ENCODE peak calls at places on chromosomes 6 and 20, in five cellular contexts. P is CD4-positive, alpha-beta T cell; I is caudate nucleus; H is neural progenitor cell; A is heart left ventricle. L is an unnamed sample.

GRCh38 chr6:24752917-24753486 is 21.7 kb upstream of the GMNN start:
- DNase-seq in I (no peak), H (no peak), A (no peak), P (no peak), L (no peak)

GRCh38 chr6:163958646-163959045 is 544.1 kb downstream of the QKI start:
- DNase-seq in H (no peak), I (no peak), A (no peak), P (no peak), L (no peak)

GRCh38 chr6:34129753-34130152 is 16.1 kb downstream of the GRM4 start:
- DNase-seq in A (no peak), P (no peak), I (no peak), H (no peak), L (no peak)

GRCh38 chr6:158645064-158646022 is 800 bp upstream of the DYNLT1 start:
- DNase-seq in H (no peak), A (no peak), P (no peak), I (no peak), L (no peak)

GRCh38 chr20:59599941-59600340 is 4.4 kb upstream of the PHACTR3 start:
- DNase-seq in I (no peak), A (no peak), P (no peak), H (no peak), L (no peak)

GRCh38 chr6:51350308-51350904 is 531.7 kb downstream of the TFAP2B start:
- DNase-seq in I (no peak), A (no peak), H (no peak), P (no peak), L (no peak)

GRCh38 chr6:151081658-151082057 is 158.1 kb upstream of the AKAP12 start:
- DNase-seq in H (no peak), I (no peak), P (no peak), A (no peak), L (no peak)

GRCh38 chr20:33864324-33864963 is 53.3 kb downstream of the CHMP4B start:
- DNase-seq in A (no peak), P (no peak), H (no peak), I (no peak), L (no peak)

GRCh38 chr6:125346143-125346925 is 44.6 kb upstream of the HDDC2 start:
- DNase-seq in I (no peak), A (peak), H (no peak), P (no peak), L (no peak)

GRCh38 chr20:4234128-4234527 is 218.8 kb upstream of the RNF24 start:
- DNase-seq in H (no peak), A (no peak), I (no peak), P (no peak), L (no peak)

GRCh38 chr6:16697437-16698162 is 63.7 kb downstream of the ATXN1 start:
- DNase-seq in I (no peak), H (no peak), P (no peak), A (no peak), L (no peak)

GRCh38 chr6:84825461-84825860 is 61.1 kb upstream of the TBX18 start:
- DNase-seq in I (no peak), A (no peak), P (no peak), H (no peak), L (no peak)

GRCh38 chr20:52103469-52103910 is 88.1 kb downstream of the ZFP64 start:
- DNase-seq in I (no peak), P (no peak), H (peak), A (no peak), L (no peak)

GRCh38 chr6:118574051-118574865 is 26.2 kb downstream of the PLN start:
- DNase-seq in I (no peak), P (no peak), H (peak), A (no peak), L (no peak)

GRCh38 chr20:57585466-57586213 is 24.7 kb downstream of the PCK1 start:
- DNase-seq in H (no peak), A (no peak), P (no peak), I (no peak), L (no peak)

GRCh38 chr20:22282696-22283095 is 301.7 kb downstream of the FOXA2 start:
- DNase-seq in I (no peak), P (no peak), A (no peak), H (no peak), L (no peak)

GRCh38 chr6:57216235-57217101 is 5.6 kb downstream of the RAB23 start:
- DNase-seq in A (no peak), P (no peak), I (no peak), H (no peak), L (no peak)

GRCh38 chr20:11919571-11919970 is 1.9 kb downstream of the BTBD3 start:
- DNase-seq in A (no peak), H (no peak), P (no peak), I (no peak), L (no peak)

GRCh38 chr20:61690993-61691840 is 374.5 kb downstream of the TAF4 start:
- DNase-seq in I (no peak), A (no peak), P (no peak), H (no peak), L (peak)

GRCh38 chr20:52926505-52926904 is 45.7 kb upstream of the TSHZ2 start:
- DNase-seq in P (no peak), I (no peak), A (no peak), H (no peak), L (no peak)

GRCh38 chr20:50121858-50122271 is 8.9 kb upstream of the UBE2V1 start:
- DNase-seq in I (no peak), A (no peak), P (no peak), H (no peak), L (no peak)

GRCh38 chr6:22218410-22218809 is 78.4 kb downstream of the PRL start:
- DNase-seq in A (no peak), P (no peak), I (no peak), H (no peak), L (no peak)

GRCh38 chr6:26217714-26218075 is 130.5 kb downstream of the HFE start:
- DNase-seq in H (peak), A (no peak), P (no peak), I (no peak), L (no peak)

GRCh38 chr6:122947355-122947754 is 48.7 kb upstream of the CLVS2 start:
- DNase-seq in I (no peak), H (peak), A (no peak), P (no peak), L (no peak)

GRCh38 chr6:3162067-3162497 is 4.7 kb upstream of the TUBB2A start:
- DNase-seq in I (no peak), A (no peak), H (peak), P (no peak), L (no peak)

GRCh38 chr20:63138855-63139341 is 77.0 kb downstream of the YTHDF1 start:
- DNase-seq in A (peak), H (no peak), P (no peak), I (no peak), L (no peak)

GRCh38 chr6:35506536-35506935 is 6.2 kb downstream of the TULP1 start:
- DNase-seq in H (no peak), A (no peak), P (no peak), I (no peak), L (no peak)

GRCh38 chr6:15001511-15001910 is 244.4 kb upstream of the JARID2 start:
- DNase-seq in A (no peak), H (no peak), I (no peak), P (no peak), L (no peak)

GRCh38 chr6:2103644-2104523 is 141.5 kb downstream of the GMDS start:
- DNase-seq in A (no peak), H (no peak), I (no peak), P (no peak), L (no peak)

GRCh38 chr6:72784581-72784980 is 162.7 kb downstream of the KCNQ5 start:
- DNase-seq in P (no peak), I (no peak), A (no peak), H (no peak), L (no peak)

GRCh38 chr6:140957334-140957733 is 1175.4 kb upstream of the GJE1 start:
- DNase-seq in P (no peak), I (no peak), A (no peak), H (no peak), L (no peak)

GRCh38 chr20:655730-656624 is 3.0 kb upstream of the SRXN1 start:
- DNase-seq in A (no peak), H (no peak), P (no peak), I (no peak), L (no peak)

GRCh38 chr6:52130440-52130839 is 43.0 kb upstream of the PKHD1 start:
- DNase-seq in P (no peak), I (no peak), A (no peak), H (no peak), L (no peak)

GRCh38 chr6:86858970-86859369 is 78.4 kb upstream of the HTR1E start:
- DNase-seq in I (no peak), H (no peak), P (no peak), A (no peak), L (no peak)

GRCh38 chr20:6714202-6714800 is 53.2 kb upstream of the BMP2 start:
- DNase-seq in H (no peak), I (no peak), P (no peak), A (no peak), L (peak)

GRCh38 chr6:67003844-67004243 is 1296.8 kb upstream of the EYS start:
- DNase-seq in A (no peak), I (no peak), P (no peak), H (no peak), L (no peak)

DNA sequence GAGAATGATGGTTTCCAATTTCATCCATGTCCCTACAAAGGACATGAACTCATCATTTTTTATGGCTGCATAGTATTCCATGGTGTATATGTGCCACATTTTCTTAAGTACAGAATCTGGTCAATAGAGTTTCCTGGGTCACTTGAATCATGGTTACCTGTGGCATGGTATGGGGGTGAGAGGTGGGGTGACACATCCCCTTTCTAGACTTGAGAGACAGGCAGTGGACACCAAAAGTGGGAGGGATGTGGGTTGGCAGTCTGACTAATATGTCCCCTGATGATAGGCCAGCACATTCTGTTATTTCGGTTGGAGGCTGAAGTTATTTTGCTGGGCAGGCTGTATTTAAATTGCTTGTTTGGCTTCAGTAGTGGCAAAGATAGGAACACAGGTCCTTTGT is 78.1 kb downstream of the UST start:
- DNase-seq in I (no peak), A (no peak), P (no peak), H (no peak), L (no peak)
- H3K27ac ChIP-seq in I (no peak), A (no peak), P (no peak), H (no peak), L (no peak)

DNA sequence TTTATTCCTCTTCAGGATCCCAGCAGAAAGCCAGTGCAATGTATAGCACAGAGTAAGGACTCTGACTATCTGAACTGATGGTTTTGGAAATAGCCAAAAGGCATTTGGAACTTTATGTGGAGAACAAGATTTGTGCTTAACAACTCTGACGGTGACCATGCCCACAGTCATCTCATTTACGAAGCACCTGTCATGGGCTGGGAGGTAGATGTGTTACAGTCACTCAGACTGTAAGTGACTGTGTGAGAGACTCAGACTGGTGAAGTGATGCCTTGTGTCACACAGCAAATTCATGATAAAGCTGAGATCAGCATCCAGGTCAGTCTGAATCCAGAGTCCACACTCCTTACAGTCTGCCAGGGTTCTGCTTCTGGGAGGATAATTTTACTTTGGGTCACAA is 23.9 kb upstream of the FAM83C start:
- DNase-seq in H (no peak), A (no peak), I (no peak), P (no peak), L (no peak)
- H3K27ac ChIP-seq in H (no peak), A (no peak), I (no peak), P (no peak), L (no peak)

GRCh38 chr6:108580645-108581044 is 19.9 kb downstream of the FOXO3 start:
- DNase-seq in A (no peak), H (no peak), P (no peak), I (no peak), L (no peak)
- H3K27ac ChIP-seq in A (peak), H (no peak), P (no peak), I (peak), L (peak)

DNA sequence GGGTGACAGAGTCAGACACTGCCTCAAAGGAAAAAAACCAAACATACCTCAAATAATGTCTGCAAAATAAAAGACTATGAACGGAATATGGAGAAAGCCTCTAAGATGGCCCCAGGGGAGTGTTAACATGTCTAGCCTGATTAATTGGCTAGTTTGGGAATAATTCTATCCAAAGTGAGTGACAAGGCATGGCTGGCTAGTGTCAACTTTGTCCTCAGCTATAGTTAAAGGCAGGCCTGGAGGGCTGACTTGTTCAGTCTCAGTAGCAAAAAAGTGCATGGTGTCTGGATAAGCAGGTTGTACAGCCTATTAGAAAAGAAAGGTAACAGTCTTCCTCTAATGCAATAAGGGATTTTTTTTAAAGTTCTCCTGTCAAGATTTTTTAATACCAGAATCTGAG is 32.7 kb downstream of the GCNT2 start:
- DNase-seq in P (no peak), H (no peak), A (no peak), I (no peak), L (no peak)
- H3K27ac ChIP-seq in P (no peak), H (no peak), A (no peak), I (no peak), L (no peak)

GRCh38 chr6:75492769-75493168 is 831 bp downstream of the FILIP1 start:
- DNase-seq in A (no peak), P (no peak), I (no peak), H (no peak), L (no peak)
- H3K27ac ChIP-seq in A (peak), P (no peak), I (no peak), H (no peak), L (peak)

DNA sequence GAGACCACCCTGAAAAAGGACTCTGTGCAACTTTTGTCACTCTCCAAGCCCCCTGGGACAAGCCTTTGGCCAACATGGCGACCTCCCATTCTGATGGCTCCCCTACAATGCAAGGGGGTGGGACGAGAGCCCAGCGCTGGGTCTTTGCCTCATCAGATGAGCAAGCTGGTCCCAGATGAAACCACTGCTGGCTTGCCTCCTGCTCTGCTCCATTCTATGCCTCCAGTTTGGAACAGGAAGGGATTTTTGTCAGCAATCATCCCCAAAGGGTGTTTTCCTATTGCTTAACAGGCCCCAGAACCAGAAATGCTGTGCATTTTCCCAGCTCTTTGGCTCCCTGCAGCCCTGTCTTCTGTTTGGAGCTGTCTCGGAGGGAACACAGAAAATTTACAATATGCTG is 412.7 kb downstream of the MAFB start:
- DNase-seq in I (no peak), H (peak), P (no peak), A (peak), L (no peak)
- H3K27ac ChIP-seq in I (no peak), H (peak), P (no peak), A (no peak), L (no peak)